ENCODE peak calls at places on chromosome 1, in five cellular contexts. One of them, this sample, is unnamed.

GRCh38 chr1:54327386-54328116 is 78.6 kb downstream of the SSBP3 start:
- DNase-seq in stimulated activated CD4-positive, alpha-beta T cell treated with anti-CD3 and anti-CD28 coated beads, Interleukin-1b, Interleukin-23, amount 100 ng/mL, for 1 hour: no peak
- DNase-seq in NCI-H1436: no peak
- DNase-seq in HTR-8/SVneo: no peak
- DNase-seq in substantia nigra: no peak
- DNase-seq in this sample: no peak

GRCh38 chr1:199029855-199030254 is 391.0 kb downstream of the PTPRC start:
- DNase-seq in substantia nigra: no peak
- DNase-seq in HTR-8/SVneo: no peak
- DNase-seq in stimulated activated CD4-positive, alpha-beta T cell treated with anti-CD3 and anti-CD28 coated beads, Interleukin-1b, Interleukin-23, amount 100 ng/mL, for 1 hour: no peak
- DNase-seq in NCI-H1436: no peak
- DNase-seq in this sample: no peak

GRCh38 chr1:14969006-14969405 is 184.5 kb upstream of the TMEM51 start:
- DNase-seq in NCI-H1436: no peak
- DNase-seq in HTR-8/SVneo: no peak
- DNase-seq in substantia nigra: no peak
- DNase-seq in stimulated activated CD4-positive, alpha-beta T cell treated with anti-CD3 and anti-CD28 coated beads, Interleukin-1b, Interleukin-23, amount 100 ng/mL, for 1 hour: no peak
- DNase-seq in this sample: no peak

GRCh38 chr1:26999440-26999987 is 6.0 kb downstream of the TRNP1 start:
- DNase-seq in HTR-8/SVneo: peak
- DNase-seq in stimulated activated CD4-positive, alpha-beta T cell treated with anti-CD3 and anti-CD28 coated beads, Interleukin-1b, Interleukin-23, amount 100 ng/mL, for 1 hour: no peak
- DNase-seq in NCI-H1436: no peak
- DNase-seq in substantia nigra: no peak
- DNase-seq in this sample: no peak

GRCh38 chr1:167542109-167543032 is 11.2 kb downstream of the CREG1 start:
- DNase-seq in HTR-8/SVneo: no peak
- DNase-seq in substantia nigra: no peak
- DNase-seq in NCI-H1436: no peak
- DNase-seq in stimulated activated CD4-positive, alpha-beta T cell treated with anti-CD3 and anti-CD28 coated beads, Interleukin-1b, Interleukin-23, amount 100 ng/mL, for 1 hour: no peak
- DNase-seq in this sample: no peak

GRCh38 chr1:152683846-152684245 is 2.1 kb upstream of the LCE2B start:
- DNase-seq in NCI-H1436: no peak
- DNase-seq in stimulated activated CD4-positive, alpha-beta T cell treated with anti-CD3 and anti-CD28 coated beads, Interleukin-1b, Interleukin-23, amount 100 ng/mL, for 1 hour: no peak
- DNase-seq in HTR-8/SVneo: no peak
- DNase-seq in substantia nigra: no peak
- DNase-seq in this sample: no peak

GRCh38 chr1:160814316-160814715 is 18.3 kb downstream of the LY9 start:
- DNase-seq in substantia nigra: no peak
- DNase-seq in stimulated activated CD4-positive, alpha-beta T cell treated with anti-CD3 and anti-CD28 coated beads, Interleukin-1b, Interleukin-23, amount 100 ng/mL, for 1 hour: no peak
- DNase-seq in NCI-H1436: no peak
- DNase-seq in HTR-8/SVneo: no peak
- DNase-seq in this sample: no peak

GRCh38 chr1:165040641-165041040 is 315.9 kb downstream of the LMX1A start:
- DNase-seq in substantia nigra: no peak
- DNase-seq in stimulated activated CD4-positive, alpha-beta T cell treated with anti-CD3 and anti-CD28 coated beads, Interleukin-1b, Interleukin-23, amount 100 ng/mL, for 1 hour: no peak
- DNase-seq in NCI-H1436: no peak
- DNase-seq in HTR-8/SVneo: no peak
- DNase-seq in this sample: no peak

GRCh38 chr1:161342836-161343235 is 24.8 kb downstream of the CFAP126 start:
- DNase-seq in HTR-8/SVneo: no peak
- DNase-seq in NCI-H1436: no peak
- DNase-seq in substantia nigra: no peak
- DNase-seq in stimulated activated CD4-positive, alpha-beta T cell treated with anti-CD3 and anti-CD28 coated beads, Interleukin-1b, Interleukin-23, amount 100 ng/mL, for 1 hour: no peak
- DNase-seq in this sample: no peak

GRCh38 chr1:94961994-94962744 is 35.3 kb upstream of the CNN3 start:
- DNase-seq in NCI-H1436: no peak
- DNase-seq in HTR-8/SVneo: no peak
- DNase-seq in stimulated activated CD4-positive, alpha-beta T cell treated with anti-CD3 and anti-CD28 coated beads, Interleukin-1b, Interleukin-23, amount 100 ng/mL, for 1 hour: no peak
- DNase-seq in substantia nigra: no peak
- DNase-seq in this sample: no peak

GRCh38 chr1:2050793-2051682 is 827 bp downstream of the PRKCZ start:
- DNase-seq in NCI-H1436: no peak
- DNase-seq in HTR-8/SVneo: no peak
- DNase-seq in substantia nigra: no peak
- DNase-seq in stimulated activated CD4-positive, alpha-beta T cell treated with anti-CD3 and anti-CD28 coated beads, Interleukin-1b, Interleukin-23, amount 100 ng/mL, for 1 hour: no peak
- DNase-seq in this sample: no peak

GRCh38 chr1:231196728-231197127 is 34.9 kb downstream of the TRIM67 start:
- DNase-seq in substantia nigra: no peak
- DNase-seq in HTR-8/SVneo: no peak
- DNase-seq in NCI-H1436: no peak
- DNase-seq in stimulated activated CD4-positive, alpha-beta T cell treated with anti-CD3 and anti-CD28 coated beads, Interleukin-1b, Interleukin-23, amount 100 ng/mL, for 1 hour: no peak
- DNase-seq in this sample: no peak

GRCh38 chr1:32361674-32362473 is 411 bp downstream of the FAM229A start:
- DNase-seq in HTR-8/SVneo: no peak
- DNase-seq in substantia nigra: peak
- DNase-seq in NCI-H1436: no peak
- DNase-seq in stimulated activated CD4-positive, alpha-beta T cell treated with anti-CD3 and anti-CD28 coated beads, Interleukin-1b, Interleukin-23, amount 100 ng/mL, for 1 hour: no peak
- DNase-seq in this sample: no peak

GRCh38 chr1:180231506-180232420 is 1.7 kb downstream of the LHX4 start:
- DNase-seq in HTR-8/SVneo: peak
- DNase-seq in NCI-H1436: no peak
- DNase-seq in substantia nigra: no peak
- DNase-seq in stimulated activated CD4-positive, alpha-beta T cell treated with anti-CD3 and anti-CD28 coated beads, Interleukin-1b, Interleukin-23, amount 100 ng/mL, for 1 hour: no peak
- DNase-seq in this sample: no peak

GRCh38 chr1:236284291-236284711 is 2.5 kb upstream of the ERO1B start:
- DNase-seq in stimulated activated CD4-positive, alpha-beta T cell treated with anti-CD3 and anti-CD28 coated beads, Interleukin-1b, Interleukin-23, amount 100 ng/mL, for 1 hour: no peak
- DNase-seq in HTR-8/SVneo: no peak
- DNase-seq in NCI-H1436: no peak
- DNase-seq in substantia nigra: no peak
- DNase-seq in this sample: no peak

GRCh38 chr1:1199961-1200875 is 6.2 kb downstream of the TNFRSF18 start:
- DNase-seq in substantia nigra: no peak
- DNase-seq in stimulated activated CD4-positive, alpha-beta T cell treated with anti-CD3 and anti-CD28 coated beads, Interleukin-1b, Interleukin-23, amount 100 ng/mL, for 1 hour: no peak
- DNase-seq in NCI-H1436: no peak
- DNase-seq in HTR-8/SVneo: no peak
- DNase-seq in this sample: no peak

GRCh38 chr1:76951185-76951584 is 83.9 kb downstream of the ST6GALNAC5 start:
- DNase-seq in stimulated activated CD4-positive, alpha-beta T cell treated with anti-CD3 and anti-CD28 coated beads, Interleukin-1b, Interleukin-23, amount 100 ng/mL, for 1 hour: no peak
- DNase-seq in HTR-8/SVneo: no peak
- DNase-seq in substantia nigra: no peak
- DNase-seq in NCI-H1436: no peak
- DNase-seq in this sample: no peak

This sample was measured in activated T-helper 1 cell treated with anti-CD3 and anti-CD28 coated beads, Interleukin-2, amount 50 U/mL, for 16 hours.